ENCODE peak calls at places on chromosomes 7 and 10, in five cellular contexts. J is DND-41, K is MM.1S, N is cardiac muscle cell, D is mesenchymal stem cell. R is an unnamed sample. For H3K9me3, the result is how much of the 10 kb centered on the place peaks cover.

GRCh38 chr10:107336061-107336460 is 171.6 kb upstream of the SORCS1 start:
- DNase-seq in J (no peak), K (no peak), N (no peak), D (no peak), R (no peak)

GRCh38 chr10:111128331-111129167 is 51.7 kb downstream of the ADRA2A start:
- DNase-seq in J (no peak), K (no peak), N (no peak), D (peak), R (no peak)

GRCh38 chr10:109784236-109784635 is 139.1 kb downstream of the XPNPEP1 start:
- DNase-seq in J (no peak), K (no peak), N (no peak), D (no peak), R (no peak)

GRCh38 chr7:98321301-98321700 is 39.8 kb downstream of the BRI3 start:
- DNase-seq in J (no peak), K (no peak), N (no peak), D (no peak), R (no peak)

GRCh38 chr7:133081119-133081604 is 728 bp downstream of the CHCHD3 start:
- DNase-seq in J (peak), K (peak), N (peak), D (peak), R (peak)

GRCh38 chr7:17275749-17276671 is 22.4 kb upstream of the AHR start:
- DNase-seq in J (no peak), K (no peak), N (no peak), D (peak), R (no peak)

GRCh38 chr7:54904130-54904529 is 114.7 kb upstream of the EGFR start:
- DNase-seq in J (no peak), K (no peak), N (no peak), D (peak), R (no peak)

GRCh38 chr10:43816351-43817321 is 168.0 kb upstream of the ZNF32 start:
- DNase-seq in J (peak), K (peak), N (peak), D (peak), R (peak)

GRCh38 chr7:17530741-17531417 is 232.4 kb downstream of the AHR start:
- DNase-seq in J (no peak), K (peak), N (no peak), D (no peak), R (no peak)

GRCh38 chr7:7254908-7255307 is 72.6 kb downstream of the C1GALT1 start:
- DNase-seq in J (no peak), K (no peak), N (no peak), D (no peak), R (no peak)

GRCh38 chr10:117830832-117831231 is 215.9 kb downstream of the RAB11FIP2 start:
- DNase-seq in J (no peak), K (no peak), N (peak), D (no peak), R (no peak)

GRCh38 chr7:38307640-38308039 is 34.2 kb upstream of the TARP start:
- DNase-seq in J (no peak), K (no peak), N (no peak), D (no peak), R (no peak)

GRCh38 chr7:30285531-30286284 is 1.3 kb downstream of the ZNRF2 start:
- DNase-seq in J (peak), K (peak), N (peak), D (peak), R (peak)

GRCh38 chr10:75003195-75003594 is 108.3 kb upstream of the SAMD8 start:
- DNase-seq in J (no peak), K (no peak), N (no peak), D (no peak), R (no peak)

GRCh38 chr10:132195366-132196075 is 8.8 kb downstream of the DPYSL4 start:
- DNase-seq in J (no peak), K (no peak), N (no peak), D (no peak), R (no peak)

GRCh38 chr7:25427721-25428120 is 199.4 kb upstream of the NPVF start:
- DNase-seq in J (no peak), K (no peak), N (no peak), D (no peak), R (no peak)

GRCh38 chr7:105975770-105976428 is 12.8 kb downstream of the CDHR3 start:
- DNase-seq in J (no peak), K (no peak), N (no peak), D (peak), R (no peak)

GRCh38 chr7:7103343-7104313 is 78.7 kb upstream of the C1GALT1 start:
- DNase-seq in J (no peak), K (peak), N (peak), D (peak), R (no peak)

GRCh38 chr10:29141761-29142160 is 147.1 kb upstream of the LYZL1 start:
- DNase-seq in J (no peak), K (no peak), N (no peak), D (no peak), R (no peak)

GRCh38 chr10:124176309-124177179 is 83.1 kb upstream of the CHST15 start:
- DNase-seq in J (peak), K (no peak), N (no peak), D (peak), R (no peak)

GRCh38 chr7:42152353-42153205 is 84.4 kb downstream of the GLI3 start:
- DNase-seq in J (no peak), K (no peak), N (peak), D (no peak), R (no peak)

GRCh38 chr10:70575874-70576802 is 26.4 kb downstream of the PRF1 start:
- DNase-seq in J (peak), K (peak), N (peak), D (peak), R (no peak)

GRCh38 chr7:142611566-142612250 is 137.6 kb upstream of the PRSS1 start:
- DNase-seq in J (peak), K (no peak), N (no peak), D (peak), R (no peak)
- H3K27ac ChIP-seq in J (peak), K (no peak), N (no peak), D (no peak), R (no peak)

DNA sequence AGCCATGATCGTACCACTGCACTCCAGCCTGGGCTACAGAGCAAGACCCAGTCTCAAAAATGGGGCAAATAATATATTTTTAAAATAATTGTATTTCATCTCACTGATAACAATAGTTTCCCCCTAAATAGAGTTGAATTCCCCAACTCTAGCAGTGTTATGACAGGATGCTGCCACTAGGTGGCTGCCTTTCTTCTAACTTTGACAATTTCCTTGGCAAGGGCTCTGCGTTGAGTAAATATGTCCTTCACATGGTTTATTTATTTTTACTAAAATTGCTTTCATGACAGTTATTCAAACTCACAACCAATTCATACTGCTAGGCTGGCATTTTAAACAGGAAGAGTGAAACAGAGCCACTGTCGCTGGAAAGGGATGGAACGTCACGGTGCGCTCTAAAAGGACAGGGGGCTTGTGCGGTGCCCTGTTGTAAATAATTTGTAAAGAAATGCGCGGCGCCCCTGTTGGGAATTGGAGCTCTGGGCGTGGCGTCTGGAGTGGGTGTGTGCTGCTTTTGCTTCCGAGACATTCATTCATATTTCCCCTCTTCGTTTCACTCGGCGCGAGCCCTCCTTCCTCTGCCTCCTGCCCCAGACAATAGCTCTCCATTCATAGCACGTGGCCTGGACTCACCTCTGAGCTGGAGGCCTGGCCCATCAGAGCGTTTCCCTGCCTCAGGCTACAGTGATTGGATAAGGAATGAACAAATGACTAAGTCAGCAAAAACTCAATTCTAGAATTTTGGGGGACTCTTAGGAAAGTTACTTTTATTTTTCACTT is 20.5 kb upstream of the PITRM1 start:
- DNase-seq in J (peak), K (peak), N (peak), D (peak), R (peak)
- H3K4me3 ChIP-seq in J (no peak), K (no peak), N (no peak), D (no peak), R (no peak)

DNA sequence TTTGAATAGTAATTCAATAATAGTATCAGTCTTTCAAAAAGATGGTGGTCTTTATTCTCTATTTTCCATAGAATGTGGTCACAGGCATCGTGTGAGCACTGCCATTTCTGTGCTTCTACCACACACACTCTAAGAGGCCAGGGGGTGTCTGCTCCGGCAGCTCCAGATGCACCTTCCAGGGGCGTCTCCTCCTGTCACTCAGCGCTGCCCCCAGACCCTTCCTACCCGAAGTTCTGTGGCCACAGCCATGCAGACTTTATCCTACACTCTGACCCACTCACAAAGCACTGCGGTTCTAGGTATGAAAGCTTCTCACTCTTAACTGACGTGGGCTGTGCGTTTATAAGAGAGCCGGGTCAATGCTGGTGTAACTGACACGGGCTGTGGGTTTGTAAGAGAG is 364.6 kb downstream of the DNAJB6 start:
- DNase-seq in J (no peak), K (no peak), N (no peak), D (no peak), R (no peak)
- H3K9me3 ChIP-seq in J (under half), K (under half), N (under half), D (under half), R (under half)

GRCh38 chr10:122550427-122550826 is 10.1 kb upstream of the DMBT1 start:
- DNase-seq in J (no peak), K (no peak), N (no peak), D (no peak), R (no peak)

GRCh38 chr10:122548699-122549098 is 11.9 kb upstream of the DMBT1 start:
- DNase-seq in J (no peak), K (no peak), N (no peak), D (no peak), R (no peak)

GRCh38 chr10:122550983-122551382 is 9.6 kb upstream of the DMBT1 start:
- DNase-seq in J (no peak), K (no peak), N (no peak), D (no peak), R (no peak)

GRCh38 chr10:122553341-122553740 is 7.2 kb upstream of the DMBT1 start:
- DNase-seq in J (no peak), K (no peak), N (no peak), D (no peak), R (no peak)

DNA sequence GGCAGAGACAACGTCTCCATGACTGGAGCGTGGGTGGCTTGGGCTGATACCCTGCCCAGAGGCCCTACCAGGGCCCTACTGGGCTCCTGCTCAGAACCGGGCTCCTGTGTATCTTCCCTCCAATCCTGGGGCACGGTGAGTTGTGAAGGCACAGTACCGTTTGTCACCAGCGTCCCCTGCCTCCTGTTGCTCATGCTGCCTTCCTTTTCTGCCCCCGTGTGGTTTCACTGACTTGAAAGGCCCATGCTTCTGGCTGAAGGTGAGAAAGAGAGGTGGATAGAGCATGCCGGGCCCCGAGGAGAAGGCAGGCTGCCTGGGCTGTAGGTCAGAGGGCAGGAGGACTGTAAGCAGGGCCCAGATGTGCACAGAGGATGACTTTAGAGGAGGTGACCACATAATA is 9.1 kb upstream of the DMBT1 start:
- DNase-seq in J (no peak), K (no peak), N (peak), D (no peak), R (peak)
- H3K27ac ChIP-seq in J (no peak), K (no peak), N (no peak), D (no peak), R (no peak)

GRCh38 chr7:148698397-148699023 is at the start of gene CUL1:
- DNase-seq in J (peak), K (peak), N (peak), D (peak), R (peak)
- H3K4me3 ChIP-seq in J (peak), K (peak), N (peak), D (peak), R (peak)

DNA sequence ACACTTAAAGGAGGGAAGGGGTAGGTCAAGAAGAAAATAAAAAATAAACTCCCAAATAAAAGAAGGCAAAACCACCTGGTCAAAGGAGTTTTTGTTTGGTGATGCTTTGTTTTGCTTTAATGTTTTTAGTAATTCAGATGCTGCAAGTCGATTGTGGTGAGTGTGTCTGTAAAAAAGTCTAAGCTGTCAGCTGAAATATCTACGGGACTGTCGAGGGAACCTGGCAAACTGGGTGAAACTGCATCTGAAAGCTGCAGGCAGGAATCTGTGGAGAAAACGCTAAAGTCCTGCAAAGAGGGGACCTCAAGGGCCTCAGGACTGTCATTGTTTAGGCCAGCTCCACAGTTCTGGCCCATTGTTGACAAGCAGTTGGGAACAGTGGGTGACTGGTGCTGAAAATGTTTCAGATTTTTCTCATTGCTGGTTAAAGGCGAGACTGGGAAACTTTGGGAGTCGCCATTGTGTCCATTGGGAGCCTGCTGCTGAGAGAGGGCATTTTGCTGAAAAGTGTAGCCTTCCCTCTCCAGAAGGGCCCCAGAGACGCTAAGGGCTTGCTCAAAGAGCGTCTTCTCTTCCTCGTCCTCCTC is 1.8 kb downstream of the HOXA2 start:
- DNase-seq in J (no peak), K (no peak), N (no peak), D (no peak), R (no peak)
- H3K9me3 ChIP-seq in J (under half), K (under half), N (under half), D (under half), R (under half)

DNA sequence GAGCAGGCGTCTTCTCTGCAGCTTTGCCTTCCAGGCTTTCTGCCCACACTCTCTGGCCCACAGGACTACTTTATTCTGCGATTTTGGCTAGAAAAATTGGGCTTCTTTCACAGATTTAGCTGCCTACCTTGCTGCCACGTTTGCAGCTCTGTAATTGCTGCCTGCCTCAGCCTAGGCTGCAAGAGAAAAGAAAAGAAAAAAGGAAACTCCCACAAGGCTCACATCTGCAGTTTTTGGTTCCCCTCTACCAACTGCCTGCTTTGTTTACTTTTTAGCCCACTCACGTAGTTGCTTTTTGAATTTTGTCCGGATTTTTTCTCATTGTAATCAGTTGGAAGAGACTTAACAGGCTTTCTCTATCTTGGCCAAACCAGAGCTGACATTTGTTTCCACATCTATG is 24.3 kb downstream of the SUN3 start:
- DNase-seq in J (no peak), K (no peak), N (no peak), D (no peak), R (no peak)
- H3K27ac ChIP-seq in J (no peak), K (no peak), N (no peak), D (no peak), R (no peak)

GRCh38 chr7:1460757-1461639 is 1.7 kb upstream of the MICALL2 start:
- DNase-seq in J (no peak), K (no peak), N (peak), D (peak), R (no peak)
- H3K4me3 ChIP-seq in J (no peak), K (no peak), N (no peak), D (no peak), R (no peak)

DNA sequence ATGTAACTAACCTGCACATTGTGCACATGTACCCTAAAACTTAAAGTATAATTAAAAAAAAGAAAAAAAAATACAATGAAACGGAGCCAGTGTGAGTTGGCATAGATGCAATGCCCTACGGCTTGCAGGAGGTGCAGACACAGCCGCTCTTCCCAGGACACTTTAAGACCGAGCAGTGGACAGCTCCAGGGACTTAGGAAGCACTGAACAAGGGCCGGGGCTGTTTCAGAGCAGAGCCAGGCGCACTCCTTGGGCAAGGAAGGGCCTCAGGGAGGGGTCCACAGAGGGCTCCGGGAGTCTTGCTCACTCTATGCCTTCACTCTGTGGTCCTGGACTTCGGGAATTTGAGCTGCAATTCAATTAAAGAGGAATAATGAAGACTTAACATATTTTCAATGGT is 355.3 kb downstream of the TCERG1L start:
- DNase-seq in J (no peak), K (no peak), N (peak), D (no peak), R (no peak)
- H3K9me3 ChIP-seq in J (under half), K (under half), N (under half), D (under half), R (under half)

GRCh38 chr10:97407211-97407951 is 6.2 kb upstream of the RRP12 start:
- DNase-seq in J (peak), K (peak), N (peak), D (peak), R (peak)

GRCh38 chr10:97407952-97408248 is 6.8 kb upstream of the RRP12 start:
- DNase-seq in J (no peak), K (no peak), N (no peak), D (no peak), R (no peak)

GRCh38 chr10:97404044-97404443 is 2.9 kb upstream of the RRP12 start:
- DNase-seq in J (no peak), K (no peak), N (no peak), D (no peak), R (no peak)

GRCh38 chr10:97408496-97408992 is 7.4 kb upstream of the RRP12 start:
- DNase-seq in J (no peak), K (no peak), N (no peak), D (no peak), R (no peak)

GRCh38 chr10:97406064-97406463 is 4.9 kb upstream of the RRP12 start:
- DNase-seq in J (no peak), K (no peak), N (no peak), D (no peak), R (no peak)
- H3K27ac ChIP-seq in J (no peak), K (no peak), N (no peak), D (no peak), R (no peak)